ENCODE peak calls at places on chromosome 14, in five cellular contexts. I is Caco-2, R is thoracic aorta, Y is IMR-90, O is SK-N-SH. D is an unnamed sample.

GRCh38 chr14:36582011-36582873 is at the start of gene NKX2-8:
- DNase-seq in I (peak; percentile 36), R (no peak), Y (no peak), O (peak; percentile 30), D (peak; percentile 85)

GRCh38 chr14:92783813-92784431 is 10.2 kb upstream of the GOLGA5 start:
- DNase-seq in I (peak; percentile 58), R (no peak), Y (peak; percentile 75), O (peak; percentile 44), D (no peak)

GRCh38 chr14:23468704-23469126 is 788 bp upstream of the NGDN start:
- DNase-seq in I (no peak), R (no peak), Y (no peak), O (no peak), D (no peak)

GRCh38 chr14:72614365-72614764 is 279.5 kb downstream of the DPF3 start:
- DNase-seq in I (no peak), R (no peak), Y (no peak), O (no peak), D (peak; percentile 29)

GRCh38 chr14:36556811-36557433 is 25.5 kb downstream of the NKX2-8 start:
- DNase-seq in I (peak; percentile 53), R (no peak), Y (peak; percentile 7), O (peak; percentile 39), D (peak; percentile 75)

GRCh38 chr14:96564389-96564788 is 62.2 kb downstream of the PAPOLA start:
- DNase-seq in I (no peak), R (no peak), Y (no peak), O (no peak), D (no peak)

GRCh38 chr14:93009471-93010117 is 86.6 kb downstream of the CHGA start:
- DNase-seq in I (no peak), R (no peak), Y (no peak), O (peak; percentile 89), D (no peak)

GRCh38 chr14:21476526-21476924 is 234 bp downstream of the RAB2B start:
- DNase-seq in I (no peak), R (peak; percentile 55), Y (no peak), O (peak; percentile 83), D (no peak)

GRCh38 chr14:28756896-28757570 is 9.6 kb upstream of the FOXG1 start:
- DNase-seq in I (peak; percentile 18), R (no peak), Y (peak; percentile 54), O (peak; percentile 52), D (peak; percentile 82)

GRCh38 chr14:55073856-55074255 is 22.4 kb downstream of the MAPK1IP1L start:
- DNase-seq in I (no peak), R (no peak), Y (peak; percentile 81), O (no peak), D (no peak)

GRCh38 chr14:103217538-103217937 is 94.3 kb downstream of the TNFAIP2 start:
- DNase-seq in I (no peak), R (no peak), Y (no peak), O (no peak), D (no peak)

GRCh38 chr14:35167496-35167895 is 45.1 kb downstream of the PRORP start:
- DNase-seq in I (no peak), R (no peak), Y (no peak), O (no peak), D (no peak)

GRCh38 chr14:25400607-25401206 is 350.8 kb upstream of the STXBP6 start:
- DNase-seq in I (peak; percentile 52), R (no peak), Y (peak; percentile 29), O (peak; percentile 9), D (peak; percentile 81)

GRCh38 chr14:69263771-69264170 is 3.8 kb downstream of the GALNT16 start:
- DNase-seq in I (no peak), R (no peak), Y (no peak), O (no peak), D (no peak)

GRCh38 chr14:88765130-88765529 is 27.6 kb downstream of the EML5 start:
- DNase-seq in I (no peak), R (no peak), Y (peak; percentile 82), O (no peak), D (no peak)

DNA sequence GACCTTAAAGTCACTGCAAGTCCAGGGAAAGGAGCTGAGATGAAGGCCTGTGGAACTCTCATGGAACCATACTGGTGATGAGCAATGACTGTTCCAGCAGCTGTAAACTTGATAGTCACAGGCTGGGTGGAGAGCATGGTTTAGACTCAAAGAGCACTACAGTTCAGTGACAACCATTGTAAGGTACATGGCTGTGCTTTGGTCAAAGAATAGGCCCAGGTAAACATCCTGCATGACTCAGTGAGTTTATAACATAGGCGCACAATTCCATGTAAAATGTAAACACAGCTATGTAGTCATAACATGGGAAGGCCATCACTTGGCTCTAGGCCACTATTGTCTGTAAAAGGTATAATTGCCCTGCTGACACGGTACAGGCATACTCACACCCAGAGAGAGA is 119.3 kb upstream of the FSCB start:
- DNase-seq in I (no peak), R (no peak), Y (no peak), O (no peak), D (no peak)
- TF ChIP-seq CTCF in I (no peak), R (no peak), Y (no peak), O (no peak), D (no peak)

GRCh38 chr14:30560581-30560980 is 1.6 kb downstream of the G2E3 start:
- DNase-seq in I (no peak), R (no peak), Y (no peak), O (no peak), D (no peak)
- H3K4me3 ChIP-seq in I (no peak overlapping the region), R (peak overlapping the region; percentile 98), Y (peak overlapping the region; percentile 93), O (peak overlapping the region; percentile 96), D (peak overlapping the region; percentile 98)

DNA sequence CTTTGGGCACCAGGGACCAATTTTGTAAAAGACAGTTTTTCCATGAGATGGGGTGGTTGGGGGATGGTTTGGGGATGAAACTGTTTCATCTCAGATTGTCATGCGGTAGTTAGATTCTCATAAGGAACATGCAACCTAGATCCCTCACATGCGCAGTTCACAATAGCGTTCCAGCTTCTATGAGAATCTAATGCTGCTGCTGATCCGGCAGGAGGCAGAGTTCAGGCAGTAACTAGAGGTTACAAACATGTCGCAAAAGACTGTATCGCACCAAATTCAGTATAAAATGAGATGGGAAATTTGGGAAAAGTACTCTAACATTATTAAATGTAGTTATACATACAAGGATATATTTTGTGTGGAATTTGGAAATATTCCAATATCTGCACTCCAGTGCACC is 213.2 kb upstream of the LRFN5 start:
- DNase-seq in I (no peak), R (no peak), Y (no peak), O (no peak), D (no peak)
- H3K9me3 ChIP-seq in I (no peaks in the 10 kb centered on the region), R (no peaks in the 10 kb centered on the region), Y (peaks cover 2% of the 10 kb centered on the region), O (no peaks in the 10 kb centered on the region), D (no peaks in the 10 kb centered on the region)

DNA sequence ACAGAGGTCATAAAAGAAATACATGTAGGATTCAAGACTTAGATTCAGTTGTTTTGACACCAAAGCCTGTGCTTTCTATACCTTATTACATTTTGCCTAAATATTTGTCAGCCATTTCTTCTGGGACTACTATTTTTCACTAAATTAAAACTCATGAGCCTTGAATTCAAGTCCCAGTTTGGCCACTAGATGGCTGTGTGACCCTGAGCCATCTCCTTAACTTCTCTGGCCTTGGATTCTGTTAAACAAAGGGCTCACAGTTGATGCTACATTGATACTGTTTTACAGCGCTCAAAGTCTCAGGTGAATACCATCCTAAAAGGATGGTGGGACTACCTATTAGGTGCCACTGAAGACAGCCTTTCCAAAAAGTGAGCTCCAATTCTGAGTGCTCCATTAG is 39.6 kb upstream of the CCDC198 start:
- DNase-seq in I (peak; percentile 35), R (no peak), Y (no peak), O (no peak), D (peak; percentile 77)
- TF ChIP-seq CTCF in I (peak; percentile 26), R (peak; percentile 44), Y (peak; percentile 35), O (peak; percentile 46), D (peak; percentile 80)

DNA sequence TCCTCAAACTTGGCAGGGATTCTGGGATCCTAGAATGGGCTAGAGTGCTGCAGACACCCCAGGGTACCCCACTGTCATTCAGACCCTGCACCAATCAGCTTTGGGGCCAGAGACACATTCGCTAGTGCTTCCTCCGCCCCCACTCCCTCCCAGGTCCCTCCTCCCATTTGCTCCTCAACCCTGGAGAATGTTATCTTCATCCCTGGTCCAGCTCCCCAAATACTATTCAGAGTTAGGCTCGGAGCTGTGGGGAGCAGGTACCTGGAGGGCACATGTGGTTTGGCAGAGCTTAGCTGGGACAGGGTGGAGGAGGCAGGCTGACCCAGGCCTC is 19.4 kb downstream of the VSX2 start:
- DNase-seq in I (no peak), R (no peak), Y (no peak), O (no peak), D (peak; percentile 52)
- H3K4me3 ChIP-seq in I (no peak overlapping the region), R (no peak overlapping the region), Y (no peak overlapping the region), O (no peak overlapping the region), D (peak overlapping the region; percentile 83)

GRCh38 chr14:105839425-105840265 is 313.3 kb downstream of the TMEM121 start:
- DNase-seq in I (no peak), R (no peak), Y (no peak), O (no peak), D (no peak)

GRCh38 chr14:105838591-105839424 is 312.4 kb downstream of the TMEM121 start:
- DNase-seq in I (no peak), R (no peak), Y (no peak), O (no peak), D (no peak)

GRCh38 chr14:105836730-105837129 is 310.3 kb downstream of the TMEM121 start:
- DNase-seq in I (no peak), R (no peak), Y (no peak), O (no peak), D (no peak)

GRCh38 chr14:105837349-105838063 is 311.1 kb downstream of the TMEM121 start:
- DNase-seq in I (no peak), R (no peak), Y (no peak), O (no peak), D (no peak)

DNA sequence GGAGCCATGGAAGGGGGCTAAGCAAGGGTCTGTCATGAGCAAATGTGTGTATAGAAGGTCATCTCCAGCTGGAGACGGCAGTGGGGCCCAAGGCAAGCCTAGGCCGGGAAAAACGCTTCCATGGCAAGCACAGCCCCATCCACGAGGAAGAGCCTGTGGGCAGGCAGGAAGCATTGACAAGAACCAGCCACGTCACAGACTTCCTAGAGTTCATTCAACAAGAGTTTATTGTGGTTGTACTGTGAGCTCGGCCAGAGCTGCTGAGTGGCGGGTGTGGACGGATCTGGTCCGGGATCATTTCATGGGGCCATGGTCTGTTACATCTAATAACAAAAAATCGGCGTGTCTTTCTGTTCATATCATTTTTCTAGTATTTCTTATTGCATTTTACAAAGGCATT is 311.7 kb downstream of the TMEM121 start:
- DNase-seq in I (no peak), R (no peak), Y (no peak), O (no peak), D (no peak)
- H3K9me3 ChIP-seq in I (no peaks in the 10 kb centered on the region), R (no peaks in the 10 kb centered on the region), Y (peaks cover 56% of the 10 kb centered on the region), O (no peaks in the 10 kb centered on the region), D (peaks cover 60% of the 10 kb centered on the region)

DNA sequence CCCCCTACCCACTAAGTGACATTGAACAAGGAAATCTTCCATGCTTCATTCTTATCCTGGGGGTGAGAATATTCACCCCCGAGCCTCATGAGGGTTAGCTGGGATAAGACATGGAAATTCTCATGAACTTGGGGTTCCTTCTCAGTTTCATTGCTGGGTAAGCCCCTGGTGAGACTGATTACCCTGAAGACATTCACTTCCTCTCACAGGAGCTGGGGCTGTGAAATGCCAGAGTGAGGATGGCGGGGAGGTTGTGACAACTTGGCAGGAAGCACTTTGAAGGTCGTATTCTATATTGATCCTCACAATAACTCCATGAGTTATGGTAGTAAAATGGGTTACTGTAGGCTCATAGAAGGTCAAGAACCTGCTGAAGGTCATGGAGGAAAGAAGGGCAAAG is 43.5 kb downstream of the ESRRB start:
- DNase-seq in I (no peak), R (no peak), Y (no peak), O (no peak), D (no peak)
- TF ChIP-seq CTCF in I (no peak), R (no peak), Y (no peak), O (no peak), D (no peak)